ENCODE peak calls at places on chromosome X, in ten cellular contexts. L is endothelial cell of umbilical vein, O is A549, E is neural progenitor cell, S is brain microvascular endothelial cell, M is ovary, A is fibroblast of lung, Q is psoas muscle, N is HL-60, K is RWPE1. V is an unnamed sample.

GRCh38 chrX:71098302-71098701 is 2.7 kb downstream of the FOXO4 start:
- DNase-seq in L (peak), O (peak), E (no peak), S (no peak), M (peak), A (peak), Q (peak), N (peak), K (no peak), V (peak)

GRCh38 chrX:148310402-148311200 is 189.8 kb upstream of the AFF2 start:
- DNase-seq in L (no peak), O (no peak), E (no peak), S (no peak), M (no peak), A (no peak), Q (no peak), N (peak), K (no peak), V (peak)

GRCh38 chrX:153226344-153227190 is 47.5 kb downstream of the MAGEA1 start:
- DNase-seq in L (no peak), O (peak), E (peak), S (peak), M (peak), A (peak), Q (no peak), N (no peak), K (peak), V (no peak)

GRCh38 chrX:153474718-153475117 is 4.3 kb upstream of the HAUS7 start:
- DNase-seq in L (peak), O (no peak), E (peak), S (no peak), M (peak), A (peak), Q (peak), N (no peak), K (peak), V (peak)

GRCh38 chrX:41909068-41909467 is 14.3 kb downstream of the CASK start:
- DNase-seq in L (no peak), O (no peak), E (no peak), S (no peak), M (no peak), A (no peak), Q (no peak), N (no peak), K (no peak), V (peak)

GRCh38 chrX:13180807-13181206 is 136.4 kb upstream of the FAM9C start:
- DNase-seq in L (no peak), O (no peak), E (no peak), S (peak), M (no peak), A (peak), Q (no peak), N (peak), K (peak), V (no peak)

GRCh38 chrX:31653395-31653794 is 581.6 kb upstream of the FTHL17 start:
- DNase-seq in L (no peak), O (no peak), E (no peak), S (no peak), M (no peak), A (no peak), Q (no peak), N (no peak), K (no peak), V (no peak)

GRCh38 chrX:153157450-153157849 is 21.6 kb upstream of the MAGEA1 start:
- DNase-seq in L (no peak), O (no peak), E (no peak), S (no peak), M (no peak), A (no peak), Q (no peak), N (no peak), K (no peak), V (no peak)

GRCh38 chrX:21972046-21972445 is 31.5 kb downstream of the SMS start:
- DNase-seq in L (no peak), O (no peak), E (no peak), S (no peak), M (no peak), A (no peak), Q (no peak), N (no peak), K (no peak), V (no peak)

GRCh38 chrX:134749651-134750450 is 91.6 kb upstream of the PLAC1 start:
- DNase-seq in L (no peak), O (no peak), E (no peak), S (no peak), M (no peak), A (no peak), Q (no peak), N (no peak), K (no peak), V (no peak)

GRCh38 chrX:13666836-13667235 is 13.9 kb downstream of the TCEANC start:
- DNase-seq in L (no peak), O (no peak), E (no peak), S (no peak), M (no peak), A (no peak), Q (no peak), N (no peak), K (no peak), V (no peak)

GRCh38 chrX:103107836-103108235 is 14.9 kb upstream of the NXF3 start:
- DNase-seq in L (no peak), O (no peak), E (no peak), S (peak), M (no peak), A (peak), Q (no peak), N (no peak), K (no peak), V (no peak)

GRCh38 chrX:32896132-32896531 is 315.2 kb downstream of the DMD start:
- DNase-seq in L (no peak), O (no peak), E (no peak), S (no peak), M (no peak), A (no peak), Q (no peak), N (no peak), K (no peak), V (no peak)

GRCh38 chrX:39983715-39984114 is 114.0 kb downstream of the BCOR start:
- DNase-seq in L (no peak), O (no peak), E (no peak), S (no peak), M (no peak), A (peak), Q (no peak), N (no peak), K (peak), V (no peak)

GRCh38 chrX:131778269-131779218 is 234.7 kb downstream of the OR13H1 start:
- DNase-seq in L (no peak), O (peak), E (no peak), S (peak), M (peak), A (peak), Q (peak), N (peak), K (no peak), V (peak)
- H3K27ac ChIP-seq in L (no peak), O (peak), E (no peak), S (peak), M (peak), A (peak), Q (peak), N (peak), K (no peak), V (peak)

GRCh38 chrX:14712096-14712495 is 160.8 kb downstream of the FANCB start:
- DNase-seq in L (no peak), O (no peak), E (peak), S (no peak), M (no peak), A (no peak), Q (no peak), N (no peak), K (no peak), V (no peak)
- TF ChIP-seq CTCF in L (no peak), O (no peak), E (peak), S (peak), M (no peak), A (no peak), Q (no peak), N (no peak), K (no peak), V (no peak)

GRCh38 chrX:49184294-49185061 is 1.7 kb downstream of the PRICKLE3 start:
- DNase-seq in L (peak), O (peak), E (peak), S (peak), M (peak), A (peak), Q (peak), N (peak), K (peak), V (peak)
- H3K27ac ChIP-seq in L (peak), O (peak), E (no peak), S (no peak), M (peak), A (no peak), Q (peak), N (no peak), K (peak), V (peak)

GRCh38 chrX:8679572-8679971 is 52.4 kb downstream of the ANOS1 start:
- DNase-seq in L (no peak), O (no peak), E (no peak), S (no peak), M (no peak), A (no peak), Q (no peak), N (no peak), K (no peak), V (no peak)

GRCh38 chrX:8689473-8689872 is 42.5 kb downstream of the ANOS1 start:
- DNase-seq in L (no peak), O (no peak), E (no peak), S (no peak), M (no peak), A (no peak), Q (no peak), N (no peak), K (no peak), V (no peak)

GRCh38 chrX:8688776-8689175 is 43.2 kb downstream of the ANOS1 start:
- DNase-seq in L (no peak), O (no peak), E (peak), S (no peak), M (no peak), A (no peak), Q (no peak), N (no peak), K (no peak), V (no peak)

GRCh38 chrX:8684201-8684600 is 47.7 kb downstream of the ANOS1 start:
- DNase-seq in L (no peak), O (no peak), E (peak), S (no peak), M (no peak), A (no peak), Q (no peak), N (no peak), K (no peak), V (no peak)
- TF ChIP-seq CTCF in L (no peak), O (no peak), E (no peak), S (no peak), M (no peak), A (no peak), Q (no peak), N (no peak), K (no peak), V (no peak)

DNA sequence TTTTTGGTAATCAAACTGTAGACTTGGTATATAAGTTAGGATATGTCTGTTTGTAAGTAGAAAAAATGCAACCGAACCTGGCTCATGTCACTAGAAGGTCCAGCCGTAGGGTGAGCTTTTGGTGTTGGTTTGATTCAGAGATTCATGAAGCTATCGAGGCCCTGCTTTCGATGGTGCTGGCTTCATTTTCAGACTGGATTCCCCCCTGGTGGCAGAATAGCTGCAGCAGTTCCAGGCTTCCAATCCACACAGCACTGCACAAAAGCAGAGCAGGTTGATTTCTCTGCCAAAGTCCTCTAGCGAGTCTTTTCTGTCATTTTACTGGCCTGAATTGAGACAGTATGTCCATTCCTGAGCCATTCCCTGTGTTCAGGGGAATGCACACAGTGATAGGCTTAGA is 33.1 kb downstream of the PDK3 start:
- DNase-seq in L (peak), O (peak), E (peak), S (peak), M (no peak), A (peak), Q (no peak), N (no peak), K (no peak), V (no peak)
- H3K27ac ChIP-seq in L (no peak), O (no peak), E (peak), S (no peak), M (no peak), A (no peak), Q (no peak), N (no peak), K (no peak), V (no peak)

GRCh38 chrX:2500091-2500680 is 590 bp downstream of the DHRSX start:
- DNase-seq in L (peak), O (peak), E (peak), S (peak), M (peak), A (peak), Q (peak), N (no peak), K (peak), V (peak)
- TF ChIP-seq CTCF in L (peak), O (peak), E (peak), S (peak), M (no peak), A (no peak), Q (no peak), N (no peak), K (peak), V (no peak)

GRCh38 chrX:46788902-46789301 is 30.0 kb upstream of the SLC9A7 start:
- DNase-seq in L (no peak), O (no peak), E (peak), S (peak), M (no peak), A (peak), Q (no peak), N (no peak), K (no peak), V (no peak)
- H3K27ac ChIP-seq in L (no peak), O (no peak), E (peak), S (peak), M (no peak), A (no peak), Q (no peak), N (no peak), K (no peak), V (no peak)

GRCh38 chrX:65667503-65668355 is at the start of gene MSN:
- DNase-seq in L (peak), O (peak), E (peak), S (peak), M (peak), A (peak), Q (peak), N (peak), K (peak), V (peak)
- TF ChIP-seq CTCF in L (peak), O (no peak), E (peak), S (peak), M (no peak), A (no peak), Q (no peak), N (no peak), K (no peak), V (no peak)

DNA sequence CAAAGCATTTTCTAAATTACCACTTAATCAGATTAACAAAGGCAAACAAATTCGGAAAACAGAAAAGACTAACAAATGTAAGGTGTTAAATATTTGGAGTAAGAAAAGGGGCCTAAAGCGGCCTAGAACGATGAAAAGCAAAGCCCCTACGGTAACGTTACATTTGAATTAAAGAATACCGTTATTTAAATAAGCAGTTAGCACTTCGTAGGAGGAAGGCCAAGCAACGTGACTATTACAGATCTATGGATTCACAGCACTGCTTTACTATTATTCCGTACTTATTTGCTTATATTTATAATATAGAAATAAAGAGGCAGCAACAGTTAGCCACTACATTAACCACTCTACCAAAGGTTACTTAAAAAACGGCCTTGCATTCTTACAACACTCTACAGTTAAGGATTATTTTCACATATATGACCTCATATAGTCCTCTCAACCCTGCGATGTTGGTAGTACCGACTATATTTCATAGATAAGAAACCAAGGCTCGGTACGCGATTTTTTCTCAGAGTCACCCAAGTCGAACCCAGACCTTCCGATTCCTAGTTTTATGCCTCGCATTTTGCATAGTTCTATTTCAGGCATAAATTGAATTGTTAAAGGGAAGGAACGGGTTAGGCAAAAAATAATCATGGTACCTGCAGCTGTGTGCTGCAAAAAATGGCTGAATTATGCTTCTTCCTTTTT is 2.9 kb downstream of the KLHL15 start:
- DNase-seq in L (peak), O (no peak), E (peak), S (peak), M (no peak), A (no peak), Q (no peak), N (no peak), K (no peak), V (no peak)
- H3K27ac ChIP-seq in L (peak), O (peak), E (no peak), S (peak), M (no peak), A (peak), Q (peak), N (peak), K (peak), V (peak)

GRCh38 chrX:23908219-23909003 is 605 bp downstream of the CXorf58 start:
- DNase-seq in L (no peak), O (no peak), E (no peak), S (no peak), M (no peak), A (no peak), Q (no peak), N (no peak), K (no peak), V (no peak)
- TF ChIP-seq CTCF in L (no peak), O (no peak), E (peak), S (peak), M (no peak), A (peak), Q (no peak), N (no peak), K (peak), V (peak)

V was measured in Peyer's patch.